ENCODE peak calls at places on chromosomes 5 and 9, in four cellular contexts. C is SK-N-SH, K is K562, V is HepG2. S is an unnamed sample.

GRCh38 chr9:4324513-4324912 is 24.6 kb upstream of the GLIS3 start:
- DNase-seq in V (no peak), C (no peak), K (no peak), S (no peak)

GRCh38 chr9:85053206-85053605 is 383.7 kb downstream of the NTRK2 start:
- DNase-seq in C (no peak), V (no peak), K (no peak), S (no peak)

GRCh38 chr5:63686938-63687337 is 275.3 kb downstream of the HTR1A start:
- DNase-seq in V (no peak), C (no peak), K (no peak), S (no peak)

GRCh38 chr9:127059030-127059429 is 63.4 kb downstream of the ANGPTL2 start:
- DNase-seq in K (no peak), C (no peak), V (no peak), S (no peak)

GRCh38 chr5:181099453-181100086 is 31.4 kb downstream of the OR2V1 start:
- DNase-seq in C (no peak), V (no peak), K (no peak), S (no peak)

GRCh38 chr5:1054799-1055775 is 46.5 kb downstream of the NKD2 start:
- DNase-seq in K (no peak), V (no peak), C (peak), S (no peak)

GRCh38 chr5:148268556-148268955 is at the start of gene SPINK13:
- DNase-seq in C (no peak), V (peak), K (no peak), S (peak)

GRCh38 chr9:97633859-97634485 is 351 bp downstream of the NCBP1 start:
- DNase-seq in K (no peak), V (peak), C (no peak), S (no peak)

GRCh38 chr5:144369001-144369400 is 198.3 kb downstream of the KCTD16 start:
- DNase-seq in C (no peak), V (no peak), K (no peak), S (no peak)

GRCh38 chr9:70924380-70924779 is 197.0 kb downstream of the TRPM3 start:
- DNase-seq in K (no peak), C (no peak), V (no peak), S (no peak)

GRCh38 chr5:112161392-112161748 is 257.7 kb downstream of the EPB41L4A start:
- DNase-seq in C (no peak), V (no peak), K (no peak), S (no peak)

GRCh38 chr5:159890141-159890540 is 26.1 kb upstream of the ADRA1B start:
- DNase-seq in C (no peak), K (no peak), V (no peak), S (no peak)

GRCh38 chr9:124219290-124219605 is 38.5 kb upstream of the NEK6 start:
- DNase-seq in K (no peak), C (no peak), V (no peak), S (no peak)

GRCh38 chr9:21502586-21502985 is 20.5 kb upstream of the IFNE start:
- DNase-seq in V (no peak), K (no peak), C (no peak), S (no peak)

GRCh38 chr5:61228691-61229280 is 66.5 kb upstream of the SMIM15 start:
- DNase-seq in C (no peak), V (no peak), K (no peak), S (no peak)

GRCh38 chr5:113233606-113234005 is 201.2 kb downstream of the TSSK1B start:
- DNase-seq in C (no peak), K (no peak), V (no peak), S (no peak)

GRCh38 chr9:113621309-113621791 is 157.8 kb downstream of the RGS3 start:
- DNase-seq in V (no peak), C (no peak), K (no peak), S (no peak)

GRCh38 chr9:134004881-134005280 is 12.8 kb upstream of the VAV2 start:
- DNase-seq in V (no peak), C (no peak), K (no peak), S (no peak)

GRCh38 chr9:75170898-75171360 is 82.6 kb downstream of the OSTF1 start:
- DNase-seq in V (no peak), C (no peak), K (no peak), S (no peak)

GRCh38 chr5:87303324-87303723 is 35.6 kb downstream of the RASA1 start:
- DNase-seq in C (no peak), K (no peak), V (no peak), S (no peak)

GRCh38 chr5:157280927-157281326 is 15.0 kb downstream of the CYFIP2 start:
- DNase-seq in C (peak), V (no peak), K (no peak), S (no peak)

GRCh38 chr9:91760906-91761305 is 189.1 kb downstream of the ROR2 start:
- DNase-seq in K (no peak), V (no peak), C (no peak), S (no peak)

GRCh38 chr9:132164604-132165362 is 2.9 kb downstream of the NTNG2 start:
- DNase-seq in C (no peak), V (peak), K (no peak), S (no peak)

GRCh38 chr9:38160613-38161215 is 91.7 kb upstream of the SHB start:
- DNase-seq in K (peak), C (peak), V (peak), S (peak)

GRCh38 chr5:58751222-58751621 is 168.3 kb downstream of the RAB3C start:
- DNase-seq in V (no peak), C (peak), K (no peak), S (peak)

GRCh38 chr5:40410231-40410861 is 269.4 kb upstream of the PTGER4 start:
- DNase-seq in K (no peak), C (no peak), V (no peak), S (no peak)

GRCh38 chr9:81395301-81396054 is 293.9 kb downstream of the TLE1 start:
- DNase-seq in C (peak), V (no peak), K (no peak), S (no peak)

GRCh38 chr5:106380736-106381135 is 1290.0 kb downstream of the EFNA5 start:
- DNase-seq in K (no peak), C (no peak), V (no peak), S (no peak)

GRCh38 chr5:145697251-145698016 is 137.7 kb downstream of the PRELID2 start:
- DNase-seq in V (peak), K (peak), C (peak), S (peak)

GRCh38 chr9:110142868-110143866 is 64.8 kb downstream of the C9orf152 start:
- DNase-seq in V (no peak), C (peak), K (no peak), S (no peak)

GRCh38 chr9:69086769-69087168 is 51.2 kb downstream of the FXN start:
- DNase-seq in C (no peak), K (no peak), V (peak), S (no peak)

GRCh38 chr5:176614805-176615478 is 5.0 kb upstream of the GPRIN1 start:
- DNase-seq in K (no peak), V (no peak), C (no peak), S (no peak)

GRCh38 chr9:123749580-123750202 is 180.2 kb downstream of the DENND1A start:
- DNase-seq in V (no peak), K (no peak), C (no peak), S (no peak)

GRCh38 chr9:79657891-79658290 is 86.1 kb downstream of the TLE4 start:
- DNase-seq in C (no peak), V (no peak), K (no peak), S (no peak)

GRCh38 chr5:55064523-55064922 is 37.9 kb upstream of the GZMA start:
- DNase-seq in V (no peak), K (no peak), C (no peak), S (no peak)

GRCh38 chr5:95728494-95729114 is 2.5 kb upstream of the RHOBTB3 start:
- DNase-seq in K (no peak), V (no peak), C (no peak), S (no peak)

DNA sequence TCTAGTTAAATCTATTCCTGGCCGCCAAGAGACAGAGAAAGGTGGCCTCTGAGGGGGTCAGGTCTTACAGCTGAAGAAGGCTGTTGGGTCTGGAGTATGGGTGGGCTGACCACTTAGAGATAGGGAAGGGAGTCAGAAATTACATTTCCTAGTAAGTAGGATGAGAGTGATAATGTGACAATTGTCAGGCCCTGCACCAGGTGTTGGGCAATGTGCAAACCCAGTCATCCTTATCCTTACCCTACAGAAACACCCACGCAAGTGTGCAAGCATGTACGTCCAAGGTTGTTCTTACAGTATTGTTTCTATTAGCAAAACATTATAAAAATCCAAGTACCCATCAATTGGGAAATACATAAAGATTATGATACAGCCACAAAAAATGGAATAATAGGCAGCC is 9.5 kb downstream of the SPAAR start:
- DNase-seq in C (no peak), V (no peak), K (peak), S (no peak)
- TF ChIP-seq ELF1 in C (no peak), V (no peak), K (no peak), S (no peak)

GRCh38 chr9:136771907-136772306 is 7.6 kb upstream of the LCN15 start:
- DNase-seq in K (no peak), V (no peak), C (no peak), S (no peak)

GRCh38 chr9:136774416-136775045 is 10.2 kb upstream of the LCN15 start:
- DNase-seq in C (no peak), K (no peak), V (no peak), S (no peak)

GRCh38 chr9:136775191-136775590 is 10.9 kb upstream of the LCN15 start:
- DNase-seq in K (no peak), V (no peak), C (no peak), S (no peak)

GRCh38 chr9:136776947-136777346 is 12.6 kb upstream of the LCN15 start:
- DNase-seq in C (no peak), V (no peak), K (no peak), S (no peak)

DNA sequence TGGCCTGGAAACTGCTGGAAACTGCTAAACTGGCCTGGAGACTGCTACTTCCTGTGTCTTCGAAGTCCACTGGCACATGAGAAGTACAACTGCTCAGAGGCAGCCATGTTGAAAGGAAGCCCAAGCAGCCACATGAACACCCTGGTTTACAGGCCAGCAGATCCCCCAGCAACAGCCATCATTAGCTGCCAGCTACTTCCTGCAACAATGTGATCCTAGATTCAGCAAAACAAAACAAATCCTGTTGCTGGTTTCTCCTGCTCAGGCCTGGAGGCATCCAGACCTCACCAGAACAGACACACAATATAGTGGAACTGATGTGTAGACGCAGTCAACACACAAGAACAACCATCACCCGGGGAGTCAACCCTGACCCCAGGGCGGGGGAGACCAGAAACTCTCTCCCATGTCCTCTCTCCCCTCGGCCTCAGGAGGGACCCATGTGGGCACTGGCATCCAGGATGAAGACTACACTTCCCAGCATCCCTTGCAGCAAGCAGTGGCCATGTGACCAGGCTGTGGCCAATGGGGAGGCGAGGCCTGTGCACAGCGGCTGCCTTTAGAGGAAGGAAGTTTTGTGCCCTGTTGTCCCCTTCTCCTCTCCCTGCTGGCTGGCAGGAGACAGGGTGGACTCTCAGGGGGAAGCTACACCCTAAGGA is 9.2 kb upstream of the LCN15 start:
- DNase-seq in K (peak), C (peak), V (peak), S (no peak)
- TF ChIP-seq ELF1 in K (no peak), C (no peak), V (peak), S (no peak)

GRCh38 chr5:139650031-139650688 is 2.0 kb downstream of the CXXC5 start:
- DNase-seq in C (no peak), K (peak), V (no peak), S (no peak)
- TF ChIP-seq ELF1 in C (peak), K (no peak), V (no peak), S (no peak)

GRCh38 chr5:9441610-9442009 is 104.3 kb downstream of the SEMA5A start:
- DNase-seq in C (no peak), V (no peak), K (no peak), S (no peak)
- TF ChIP-seq ELF1 in C (no peak), V (no peak), K (no peak), S (no peak)